ENCODE peak calls at places on chromosomes 11 and 22, in seven cellular contexts. H is colonic mucosa, G is fibroblast of villous mesenchyme, I is fibroblast of lung, T is lower leg skin, R is K562, M is body of pancreas. U is an unnamed sample.

GRCh38 chr11:20127671-20128527 is 32.4 kb downstream of the DBX1 start:
- DNase-seq in H (peak), M (peak), T (peak), I (peak), G (peak), R (peak), U (no peak)

GRCh38 chr11:790721-791564 is 1.1 kb upstream of the CEND1 start:
- DNase-seq in R (no peak), G (no peak), M (no peak), H (no peak), T (no peak), I (peak), U (no peak)

GRCh38 chr11:19646921-19647320 is 65.7 kb upstream of the NAV2 start:
- DNase-seq in T (peak), H (no peak), I (peak), R (no peak), G (peak), M (peak), U (no peak)

GRCh38 chr11:68200639-68201038 is 12.5 kb downstream of the KMT5B start:
- DNase-seq in T (no peak), M (no peak), H (no peak), I (peak), R (no peak), G (peak), U (no peak)

GRCh38 chr22:46537221-46537945 is at the start of gene CELSR1:
- DNase-seq in G (no peak), I (no peak), H (peak), R (peak), T (no peak), M (no peak), U (no peak)

GRCh38 chr11:398826-399225 is 4.8 kb downstream of the PKP3 start:
- DNase-seq in R (no peak), T (no peak), M (no peak), G (no peak), H (no peak), I (peak), U (no peak)

GRCh38 chr11:120339394-120339890 is 3.2 kb downstream of the ARHGEF12 start:
- DNase-seq in M (peak), G (peak), H (peak), I (peak), R (peak), T (peak), U (no peak)

GRCh38 chr11:16157327-16157726 is 199.0 kb downstream of the SOX6 start:
- DNase-seq in R (no peak), I (no peak), M (no peak), G (no peak), H (no peak), T (no peak), U (no peak)

GRCh38 chr11:126963603-126964353 is 36.8 kb downstream of the KIRREL3 start:
- DNase-seq in R (no peak), I (no peak), H (peak), T (no peak), G (no peak), M (no peak), U (no peak)

GRCh38 chr22:48645766-48646165 is 1181.9 kb downstream of the BRD1 start:
- DNase-seq in M (no peak), I (no peak), T (no peak), R (no peak), H (no peak), G (no peak), U (no peak)
- TF ChIP-seq CTCF in M (no peak), I (no peak), T (no peak), R (no peak), H (no peak), G (no peak), U (no peak)

GRCh38 chr11:6611092-6612007 is 666 bp downstream of the TAF10 start:
- DNase-seq in R (no peak), G (peak), I (peak), M (peak), H (peak), T (no peak), U (no peak)

GRCh38 chr11:6609502-6610015 is 2.5 kb downstream of the TAF10 start:
- DNase-seq in I (no peak), R (no peak), T (peak), M (no peak), H (peak), G (no peak), U (no peak)

GRCh38 chr11:6612008-6612815 is at the start of gene TAF10:
- DNase-seq in I (peak), M (peak), R (peak), T (peak), G (peak), H (peak), U (peak)

GRCh38 chr11:6608726-6609501 is 3.1 kb downstream of the TAF10 start:
- DNase-seq in I (no peak), T (peak), H (peak), M (no peak), G (no peak), R (no peak), U (no peak)

GRCh38 chr11:6610591-6610990 is 1.4 kb downstream of the TAF10 start:
- DNase-seq in H (peak), G (no peak), R (peak), T (peak), M (no peak), I (no peak), U (no peak)
- H3K4me3 ChIP-seq in H (peak), G (peak), R (peak), T (no peak), M (no peak), I (peak), U (peak)

GRCh38 chr11:112024778-112025678 is at the start of gene DLAT:
- DNase-seq in R (peak), H (peak), T (peak), G (peak), M (peak), I (peak), U (peak)

GRCh38 chr11:112019066-112019465 is 6.1 kb upstream of the DLAT start:
- DNase-seq in H (no peak), G (no peak), I (no peak), M (no peak), T (no peak), R (no peak), U (no peak)

GRCh38 chr11:112025682-112026081 is 474 bp downstream of the DLAT start:
- DNase-seq in M (no peak), G (peak), I (peak), T (no peak), R (no peak), H (no peak), U (no peak)

GRCh38 chr11:112024178-112024777 is 930 bp upstream of the DLAT start:
- DNase-seq in R (peak), T (no peak), H (no peak), G (no peak), I (no peak), M (no peak), U (no peak)

GRCh38 chr11:112023104-112023503 is 2.1 kb upstream of the DLAT start:
- DNase-seq in H (no peak), G (no peak), R (no peak), I (no peak), M (no peak), T (no peak), U (no peak)
- TF ChIP-seq CTCF in H (no peak), G (no peak), R (peak), I (no peak), M (no peak), T (no peak), U (no peak)

GRCh38 chr22:27877501-27877900 is 41.6 kb downstream of the PITPNB start:
- DNase-seq in I (no peak), R (no peak), H (no peak), T (no peak), M (no peak), G (peak), U (no peak)

GRCh38 chr22:27883656-27884350 is 35.3 kb downstream of the PITPNB start:
- DNase-seq in T (no peak), R (no peak), I (no peak), H (no peak), G (no peak), M (no peak), U (no peak)

GRCh38 chr22:27881404-27881803 is 37.7 kb downstream of the PITPNB start:
- DNase-seq in I (peak), R (no peak), M (peak), H (no peak), T (no peak), G (peak), U (peak)

GRCh38 chr22:27879923-27880322 is 39.1 kb downstream of the PITPNB start:
- DNase-seq in M (peak), G (no peak), H (no peak), T (no peak), I (peak), R (peak), U (no peak)

DNA sequence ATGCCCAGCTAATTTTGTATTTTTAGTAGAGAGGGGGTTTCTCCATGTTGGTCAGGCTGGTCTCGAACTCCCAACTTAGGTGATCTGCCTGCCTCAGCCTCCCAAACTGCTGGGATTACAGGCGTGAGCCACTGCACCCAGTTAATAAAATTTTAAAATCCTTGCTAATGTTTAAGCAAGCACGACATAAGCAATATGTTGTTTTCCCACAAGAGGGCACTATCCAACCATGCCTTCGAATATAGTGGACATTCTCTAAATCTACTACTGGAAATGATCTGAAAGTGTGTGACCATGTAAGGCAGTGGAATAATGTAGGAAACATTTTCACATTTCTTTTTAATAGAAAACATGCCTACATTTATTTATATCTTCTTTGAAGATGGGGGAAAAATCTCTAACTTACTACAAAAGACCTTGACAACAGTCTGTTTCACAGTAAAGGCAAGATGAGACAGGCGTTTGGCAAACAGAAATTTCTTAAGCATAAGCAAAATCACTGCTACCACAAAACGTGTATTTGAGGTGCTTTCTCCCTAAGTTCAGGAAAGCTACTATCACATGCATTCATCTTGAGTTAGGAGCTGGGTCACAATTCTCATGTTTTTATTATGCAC is 38.2 kb downstream of the PITPNB start:
- DNase-seq in T (peak), H (peak), R (peak), I (peak), G (peak), M (peak), U (peak)
- H3K4me3 ChIP-seq in T (no peak), H (no peak), R (no peak), I (no peak), G (no peak), M (no peak), U (no peak)

DNA sequence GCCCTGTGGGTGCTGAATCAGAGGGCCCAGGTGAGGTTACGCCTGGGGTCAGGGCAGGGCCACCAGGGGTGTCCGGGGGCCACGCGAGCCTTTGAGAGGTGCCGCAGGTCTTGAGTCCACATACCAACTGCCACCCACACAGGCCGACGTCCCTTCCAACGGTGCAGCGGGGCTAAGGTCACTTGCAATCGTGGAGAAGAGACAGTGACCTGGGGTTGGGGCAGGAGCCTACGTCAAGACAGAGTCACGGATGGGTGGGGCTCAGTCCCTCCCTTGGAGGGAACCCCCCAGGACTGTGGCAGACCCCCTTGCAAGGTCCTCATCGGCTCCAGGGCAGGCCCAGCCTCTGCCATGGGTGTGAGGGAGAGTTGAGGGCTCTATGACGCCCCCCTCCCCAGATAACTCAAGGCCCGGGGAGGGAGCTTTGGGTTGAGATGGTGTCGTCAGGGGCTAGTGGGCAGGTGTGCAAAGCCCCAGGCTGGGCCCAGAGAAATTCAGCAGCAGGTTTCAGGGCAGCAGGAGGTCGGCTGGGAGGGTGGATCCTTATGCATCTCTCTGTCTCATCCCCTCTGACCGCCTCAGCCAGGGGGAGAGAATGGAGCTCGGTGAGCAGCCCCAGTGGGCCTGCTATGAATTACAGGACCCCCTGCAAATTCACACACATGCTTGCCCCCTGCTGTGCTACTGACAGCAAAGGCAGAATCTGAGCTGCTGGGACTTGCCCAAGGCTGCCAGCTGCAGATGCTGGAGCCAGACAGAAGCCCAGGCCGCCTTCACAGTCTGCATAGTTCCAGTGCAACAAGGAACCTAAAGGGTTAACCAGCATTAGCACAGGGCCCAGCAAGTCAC is 60.0 kb downstream of the MYEOV start:
- DNase-seq in H (peak), T (peak), R (no peak), G (no peak), M (no peak), I (no peak), U (no peak)
- TF ChIP-seq CTCF in H (no peak), T (no peak), R (no peak), G (no peak), M (no peak), I (no peak), U (no peak)

GRCh38 chr11:72821920-72822799 is 7.9 kb downstream of the ATG16L2 start:
- DNase-seq in T (peak), I (peak), R (peak), H (peak), M (peak), G (peak), U (peak)
- H3K4me3 ChIP-seq in T (peak), I (peak), R (peak), H (peak), M (no peak), G (peak), U (peak)

DNA sequence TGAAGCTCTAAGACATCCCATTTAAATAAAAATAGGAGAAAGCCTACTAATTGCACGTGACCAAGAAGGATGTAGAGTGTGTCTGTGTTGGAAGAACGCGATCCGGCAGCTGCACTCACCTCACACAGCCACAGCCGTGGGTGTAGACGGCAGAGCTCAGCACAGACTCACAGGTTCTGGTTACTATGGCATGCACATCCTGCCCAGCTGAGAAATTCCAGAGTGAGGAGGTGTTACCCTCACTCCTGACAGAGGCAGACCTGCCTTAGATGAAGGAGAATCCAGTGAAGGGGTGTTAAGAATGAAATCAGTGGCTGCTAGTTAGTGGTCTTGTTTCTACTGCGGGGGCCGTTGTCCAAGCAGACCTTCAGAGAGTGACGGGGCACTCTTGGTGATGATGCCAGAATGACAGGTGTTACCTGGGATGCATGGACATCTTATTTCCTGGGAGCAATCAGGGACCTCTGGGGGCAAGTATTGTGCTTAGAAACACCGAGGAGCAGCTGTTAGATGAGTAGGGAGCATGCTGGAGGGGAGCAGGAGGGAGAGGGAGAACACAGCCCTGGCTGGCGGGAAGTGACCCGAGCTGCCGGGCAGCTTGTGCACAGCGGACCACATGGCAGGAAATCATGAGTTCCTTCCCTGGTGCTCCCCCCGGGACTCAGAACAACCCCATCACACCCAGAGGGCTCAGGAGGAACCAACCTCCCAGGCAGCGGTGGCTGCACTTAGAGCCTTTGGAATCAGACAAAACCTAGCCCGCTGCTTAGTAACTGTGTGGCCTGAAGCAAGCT is 12.3 kb downstream of the KCNJ5 start:
- DNase-seq in R (no peak), H (no peak), I (no peak), G (no peak), M (peak), T (peak), U (no peak)
- TF ChIP-seq CTCF in R (no peak), H (no peak), I (no peak), G (no peak), M (no peak), T (no peak), U (no peak)

DNA sequence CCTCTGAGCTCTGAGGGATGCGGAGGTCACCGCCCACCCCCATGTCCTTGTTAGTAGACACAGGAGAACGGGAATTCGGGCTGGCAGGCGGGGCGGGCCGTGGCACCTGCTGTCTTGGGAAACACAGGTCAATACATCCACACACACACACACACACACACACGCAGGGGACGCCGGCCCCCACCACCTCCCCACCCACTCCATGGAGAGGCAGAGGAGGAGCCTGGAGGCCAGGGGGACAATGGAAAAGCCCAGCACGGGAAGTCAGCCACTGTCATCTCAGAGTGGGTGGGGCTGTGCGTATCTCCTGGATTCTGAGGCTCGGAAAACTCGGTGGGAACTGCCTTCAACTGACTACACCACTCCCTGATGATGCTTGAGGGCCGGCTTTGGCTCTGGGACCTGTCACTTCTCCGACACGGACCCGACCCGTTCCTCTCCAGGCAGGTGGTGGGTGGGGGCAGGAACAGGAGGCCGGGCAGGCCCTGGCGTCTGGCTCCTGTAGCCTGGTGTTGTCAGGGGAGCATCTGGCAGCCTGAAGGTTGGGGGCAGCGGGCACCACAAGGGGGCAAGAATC is 18.5 kb upstream of the TMEM184B start:
- DNase-seq in H (peak), M (no peak), G (no peak), T (no peak), R (no peak), I (no peak), U (no peak)
- H3K4me3 ChIP-seq in H (no peak), M (no peak), G (no peak), T (no peak), R (no peak), I (no peak), U (no peak)